ENCODE peak calls at places on chromosomes 6 and 20, in five cellular contexts. S is AG08396; B is stimulated activated effector memory CD8-positive, alpha-beta T cell treated with anti-CD3 and anti-CD28 coated beads, Interleukin-12 subunit alpha, Interleukin-12 subunit beta, amount 100 ng/mL, for 72 hours; L is astrocyte of the spinal cord; G is GM18507. V is an unnamed sample.

GRCh38 chr6:86535141-86535540 is 402.2 kb upstream of the HTR1E start:
- DNase-seq in S (no peak), B (no peak), L (no peak), G (no peak), V (no peak)

GRCh38 chr20:34791289-34792020 is 34.0 kb downstream of the NCOA6 start:
- DNase-seq in S (peak), B (no peak), L (peak), G (no peak), V (no peak)

GRCh38 chr6:36977470-36977941 is 8.5 kb downstream of the MTCH1 start:
- DNase-seq in S (no peak), B (no peak), L (no peak), G (no peak), V (no peak)

GRCh38 chr6:20477485-20477884 is 56.8 kb upstream of the CDKAL1 start:
- DNase-seq in S (no peak), B (no peak), L (no peak), G (no peak), V (no peak)

GRCh38 chr20:25296094-25297093 is 48.5 kb downstream of the PYGB start:
- DNase-seq in S (peak), B (no peak), L (no peak), G (no peak), V (no peak)

GRCh38 chr6:170107606-170108222 is 183.2 kb downstream of the DLL1 start:
- DNase-seq in S (no peak), B (peak), L (no peak), G (no peak), V (no peak)

GRCh38 chr6:2773450-2773849 is 8.3 kb downstream of the WRNIP1 start:
- DNase-seq in S (no peak), B (no peak), L (no peak), G (no peak), V (no peak)

GRCh38 chr20:719068-719467 is 43.5 kb upstream of the SCRT2 start:
- DNase-seq in S (no peak), B (no peak), L (no peak), G (no peak), V (no peak)

GRCh38 chr20:11216451-11217314 is 542.9 kb upstream of the JAG1 start:
- DNase-seq in S (no peak), B (no peak), L (peak), G (no peak), V (no peak)

GRCh38 chr6:15344186-15344506 is 98.3 kb downstream of the JARID2 start:
- DNase-seq in S (no peak), B (no peak), L (no peak), G (no peak), V (no peak)

GRCh38 chr20:40868568-40869223 is 159.9 kb upstream of the TOP1 start:
- DNase-seq in S (peak), B (no peak), L (peak), G (no peak), V (peak)

GRCh38 chr6:23980965-23981364 is 145.1 kb upstream of the NRSN1 start:
- DNase-seq in S (no peak), B (no peak), L (no peak), G (no peak), V (no peak)

GRCh38 chr6:158854214-158855101 is 35.3 kb upstream of the EZR start:
- DNase-seq in S (no peak), B (no peak), L (peak), G (no peak), V (no peak)

GRCh38 chr20:56995635-56996075 is 270.8 kb downstream of the BMP7 start:
- DNase-seq in S (peak), B (no peak), L (no peak), G (peak), V (no peak)

GRCh38 chr6:160282444-160282843 is 23.8 kb upstream of the SLC22A2 start:
- DNase-seq in S (no peak), B (no peak), L (no peak), G (no peak), V (no peak)

GRCh38 chr6:123393333-123393732 is 243.4 kb downstream of the TRDN start:
- DNase-seq in S (no peak), B (no peak), L (peak), G (no peak), V (no peak)

GRCh38 chr6:148335582-148335981 is 7.1 kb upstream of the SASH1 start:
- DNase-seq in S (no peak), B (no peak), L (no peak), G (no peak), V (no peak)

GRCh38 chr20:57960803-57961575 is 251.2 kb upstream of the PMEPA1 start:
- DNase-seq in S (no peak), B (no peak), L (no peak), G (no peak), V (no peak)

GRCh38 chr6:83464741-83465140 is 33.9 kb upstream of the ME1 start:
- DNase-seq in S (no peak), B (no peak), L (no peak), G (no peak), V (no peak)

GRCh38 chr6:168525114-168525513 is 84.1 kb downstream of the SMOC2 start:
- DNase-seq in S (no peak), B (no peak), L (no peak), G (no peak), V (no peak)

GRCh38 chr6:37288247-37288646 is 30.3 kb upstream of the TMEM217 start:
- DNase-seq in S (no peak), B (no peak), L (no peak), G (no peak), V (no peak)

GRCh38 chr6:90676516-90676915 is 89.6 kb upstream of the MAP3K7 start:
- DNase-seq in S (no peak), B (no peak), L (no peak), G (no peak), V (no peak)

GRCh38 chr20:41152108-41152757 is 14.9 kb downstream of the PLCG1 start:
- DNase-seq in S (no peak), B (no peak), L (no peak), G (no peak), V (no peak)

GRCh38 chr20:37270586-37271420 is 9.2 kb upstream of the GHRH start:
- DNase-seq in S (no peak), B (no peak), L (peak), G (no peak), V (no peak)

GRCh38 chr6:129785081-129785755 is 75.2 kb upstream of the ARHGAP18 start:
- DNase-seq in S (no peak), B (no peak), L (peak), G (no peak), V (no peak)

GRCh38 chr20:2557873-2558580 is 21.7 kb downstream of the TMC2 start:
- DNase-seq in S (no peak), B (peak), L (no peak), G (no peak), V (no peak)

GRCh38 chr6:26195924-26196845 is 109.0 kb downstream of the HFE start:
- DNase-seq in S (no peak), B (peak), L (peak), G (no peak), V (no peak)

GRCh38 chr6:38179300-38179699 is 359.8 kb downstream of the ZFAND3 start:
- DNase-seq in S (no peak), B (no peak), L (no peak), G (no peak), V (no peak)

GRCh38 chr6:113856011-113856551 is 1.1 kb upstream of the MARCKS start:
- DNase-seq in S (peak), B (peak), L (peak), G (no peak), V (no peak)

GRCh38 chr6:15106958-15107643 is 138.8 kb upstream of the JARID2 start:
- DNase-seq in S (no peak), B (no peak), L (no peak), G (no peak), V (no peak)

GRCh38 chr6:87473419-87473903 is 687 bp downstream of the SLC35A1 start:
- DNase-seq in S (peak), B (peak), L (peak), G (peak), V (no peak)

GRCh38 chr20:52104546-52105044 is 87.0 kb downstream of the ZFP64 start:
- DNase-seq in S (peak), B (no peak), L (peak), G (no peak), V (no peak)